ENCODE peak calls at places on chromosomes 6 and 20, in four cellular contexts. One of them, this sample, is unnamed.
A peak's percentile ranks its signal among the peaks of the same experiment; 100 is the strongest.

GRCh38 chr20:63980806-63981728 is at the start of gene PRPF6:
- DNase-seq in NB4: peak; percentile 99
- DNase-seq in RWPE1: peak; percentile 98
- DNase-seq in lower leg skin: peak; percentile 98
- DNase-seq in this sample: peak; percentile 78

GRCh38 chr20:667351-668034 is 8.1 kb downstream of the SCRT2 start:
- DNase-seq in NB4: peak; percentile 73
- DNase-seq in RWPE1: peak; percentile 47
- DNase-seq in lower leg skin: no peak
- DNase-seq in this sample: peak; percentile 58

GRCh38 chr6:42452171-42453026 is 673 bp upstream of the TRERF1 start:
- DNase-seq in lower leg skin: peak; percentile 95
- DNase-seq in RWPE1: peak; percentile 77
- DNase-seq in NB4: peak; percentile 94
- DNase-seq in this sample: no peak

GRCh38 chr6:42441661-42442081 is 10.1 kb downstream of the TRERF1 start:
- DNase-seq in RWPE1: no peak
- DNase-seq in lower leg skin: peak; percentile 39
- DNase-seq in NB4: no peak
- DNase-seq in this sample: no peak

GRCh38 chr6:53309059-53309896 is 39.5 kb downstream of the ELOVL5 start:
- DNase-seq in lower leg skin: no peak
- DNase-seq in NB4: peak; percentile 20
- DNase-seq in RWPE1: no peak
- DNase-seq in this sample: no peak

GRCh38 chr6:6851059-6851658 is 256.6 kb upstream of the RREB1 start:
- DNase-seq in NB4: no peak
- DNase-seq in lower leg skin: no peak
- DNase-seq in RWPE1: peak; percentile 91
- DNase-seq in this sample: no peak

GRCh38 chr6:2215342-2215741 is 30.1 kb downstream of the GMDS start:
- DNase-seq in RWPE1: no peak
- DNase-seq in NB4: peak; percentile 85
- DNase-seq in lower leg skin: no peak
- DNase-seq in this sample: no peak

GRCh38 chr6:134637847-134638438 is 312.0 kb downstream of the ALDH8A1 start:
- DNase-seq in NB4: no peak
- DNase-seq in lower leg skin: no peak
- DNase-seq in RWPE1: no peak
- DNase-seq in this sample: no peak

GRCh38 chr6:127516676-127517273 is 2.4 kb downstream of the MTCL3 start:
- DNase-seq in lower leg skin: no peak
- DNase-seq in NB4: peak; percentile 54
- DNase-seq in RWPE1: peak; percentile 55
- DNase-seq in this sample: no peak

GRCh38 chr6:55980627-55981211 is 105.3 kb upstream of the BMP5 start:
- DNase-seq in RWPE1: peak; percentile 20
- DNase-seq in lower leg skin: no peak
- DNase-seq in NB4: peak; percentile 48
- DNase-seq in this sample: no peak

GRCh38 chr6:111872521-111873177 is 603 bp downstream of the FYN start:
- DNase-seq in RWPE1: no peak
- DNase-seq in lower leg skin: peak; percentile 93
- DNase-seq in NB4: peak; percentile 79
- DNase-seq in this sample: no peak

GRCh38 chr6:15023448-15023847 is 222.4 kb upstream of the JARID2 start:
- DNase-seq in lower leg skin: no peak
- DNase-seq in NB4: peak; percentile 18
- DNase-seq in RWPE1: no peak
- DNase-seq in this sample: no peak

GRCh38 chr6:82511546-82511945 is 147.9 kb downstream of the TPBG start:
- DNase-seq in NB4: no peak
- DNase-seq in lower leg skin: no peak
- DNase-seq in RWPE1: no peak
- DNase-seq in this sample: no peak

GRCh38 chr6:108562503-108562993 is 1.8 kb downstream of the FOXO3 start:
- DNase-seq in NB4: peak; percentile 94
- DNase-seq in lower leg skin: peak; percentile 92
- DNase-seq in RWPE1: peak; percentile 86
- DNase-seq in this sample: no peak

GRCh38 chr6:103191391-103192093 is 1668.2 kb downstream of the HACE1 start:
- DNase-seq in RWPE1: no peak
- DNase-seq in NB4: no peak
- DNase-seq in lower leg skin: no peak
- DNase-seq in this sample: no peak

GRCh38 chr6:34295721-34296120 is 46.9 kb upstream of the SMIM29 start:
- DNase-seq in RWPE1: no peak
- DNase-seq in lower leg skin: no peak
- DNase-seq in NB4: no peak
- DNase-seq in this sample: no peak

GRCh38 chr6:160137989-160138835 is 16.6 kb downstream of the SLC22A1 start:
- DNase-seq in lower leg skin: peak; percentile 85
- DNase-seq in NB4: peak; percentile 63
- DNase-seq in RWPE1: peak; percentile 53
- DNase-seq in this sample: no peak

GRCh38 chr6:1181939-1182338 is 130.0 kb upstream of the FOXQ1 start:
- DNase-seq in NB4: no peak
- DNase-seq in RWPE1: no peak
- DNase-seq in lower leg skin: no peak
- DNase-seq in this sample: no peak

GRCh38 chr6:16243055-16243454 is 4.7 kb downstream of the GMPR start:
- DNase-seq in RWPE1: peak; percentile 79
- DNase-seq in NB4: no peak
- DNase-seq in lower leg skin: no peak
- DNase-seq in this sample: no peak

GRCh38 chr6:156538875-156539660 is 238.1 kb upstream of the ARID1B start:
- DNase-seq in RWPE1: no peak
- DNase-seq in lower leg skin: no peak
- DNase-seq in NB4: no peak
- DNase-seq in this sample: no peak

GRCh38 chr20:46089338-46090094 is at the start of gene NCOA5:
- DNase-seq in NB4: peak; percentile 98
- DNase-seq in RWPE1: peak; percentile 99
- DNase-seq in lower leg skin: peak; percentile 99
- DNase-seq in this sample: peak; percentile 85
- TF ChIP-seq CTCF in NB4: no peak
- TF ChIP-seq CTCF in RWPE1: peak; percentile 48
- TF ChIP-seq CTCF in lower leg skin: no peak
- TF ChIP-seq CTCF in this sample: no peak

GRCh38 chr6:52104979-52105378 is 17.6 kb upstream of the PKHD1 start:
- DNase-seq in lower leg skin: no peak
- DNase-seq in NB4: no peak
- DNase-seq in RWPE1: no peak
- DNase-seq in this sample: no peak
- TF ChIP-seq CTCF in lower leg skin: no peak
- TF ChIP-seq CTCF in NB4: no peak
- TF ChIP-seq CTCF in RWPE1: no peak
- TF ChIP-seq CTCF in this sample: no peak

DNA sequence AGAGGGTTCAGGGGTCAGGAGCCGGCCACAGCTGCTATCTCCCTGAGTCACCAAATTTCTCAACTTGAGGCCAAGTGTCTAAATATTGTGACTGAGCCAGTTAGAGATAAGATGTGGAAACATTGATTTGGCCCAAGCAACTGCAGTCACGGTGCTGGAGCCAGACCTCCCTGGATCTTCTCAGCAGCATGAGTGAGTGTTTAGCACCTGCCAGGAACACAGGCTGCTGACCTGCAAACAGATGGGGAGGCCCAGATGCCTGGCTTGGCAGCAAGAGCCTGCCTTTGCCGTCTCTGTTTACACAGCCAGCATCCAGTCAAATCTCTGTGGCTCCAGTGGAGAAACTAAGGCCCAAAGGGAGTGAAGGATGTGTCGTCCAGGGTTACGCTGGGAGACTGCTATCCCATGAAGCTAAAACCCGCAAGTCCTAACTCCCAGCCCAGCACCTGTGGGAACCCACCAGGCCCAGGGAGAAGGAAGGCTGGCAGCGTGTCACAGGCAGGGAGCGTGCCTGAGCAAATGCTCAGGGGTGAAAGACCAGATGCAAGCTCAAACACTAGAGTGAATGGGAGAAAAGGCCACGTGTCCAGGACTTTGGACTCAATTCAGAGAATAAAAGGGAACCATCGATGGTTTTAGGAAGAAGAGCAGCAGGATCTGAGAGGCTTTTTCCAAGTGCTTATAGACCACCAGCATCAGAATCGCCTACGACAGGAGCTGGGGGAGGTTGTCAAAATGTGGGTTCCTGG is 15.9 kb upstream of the PTGIS start:
- DNase-seq in lower leg skin: peak; percentile 89
- DNase-seq in RWPE1: peak; percentile 64
- DNase-seq in NB4: peak; percentile 71
- DNase-seq in this sample: no peak
- TF ChIP-seq CTCF in lower leg skin: no peak
- TF ChIP-seq CTCF in RWPE1: no peak
- TF ChIP-seq CTCF in NB4: no peak
- TF ChIP-seq CTCF in this sample: no peak

DNA sequence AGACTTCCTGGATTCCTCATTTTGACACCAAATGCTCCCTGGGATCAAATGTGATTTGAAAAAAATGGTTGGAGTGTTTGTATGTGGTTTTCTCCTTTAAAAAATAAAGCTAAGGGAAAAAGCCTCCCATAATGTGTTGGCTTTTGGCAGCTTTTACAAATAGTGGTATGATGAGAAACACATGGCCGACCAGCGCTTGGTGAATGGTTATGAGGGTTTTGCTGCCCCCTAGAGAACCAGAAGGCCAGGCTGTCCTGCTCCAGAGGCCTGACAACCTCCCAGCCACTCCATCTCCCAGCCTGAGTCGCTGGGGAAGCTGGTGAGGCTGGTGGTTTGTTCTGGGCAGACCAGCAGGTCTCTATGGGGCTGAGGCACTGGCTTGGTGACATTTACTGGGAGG is 69.3 kb downstream of the CLIC5 start:
- DNase-seq in NB4: peak; percentile 45
- DNase-seq in lower leg skin: no peak
- DNase-seq in RWPE1: no peak
- DNase-seq in this sample: no peak
- TF ChIP-seq CTCF in NB4: peak; percentile 25
- TF ChIP-seq CTCF in lower leg skin: no peak
- TF ChIP-seq CTCF in RWPE1: no peak
- TF ChIP-seq CTCF in this sample: no peak

DNA sequence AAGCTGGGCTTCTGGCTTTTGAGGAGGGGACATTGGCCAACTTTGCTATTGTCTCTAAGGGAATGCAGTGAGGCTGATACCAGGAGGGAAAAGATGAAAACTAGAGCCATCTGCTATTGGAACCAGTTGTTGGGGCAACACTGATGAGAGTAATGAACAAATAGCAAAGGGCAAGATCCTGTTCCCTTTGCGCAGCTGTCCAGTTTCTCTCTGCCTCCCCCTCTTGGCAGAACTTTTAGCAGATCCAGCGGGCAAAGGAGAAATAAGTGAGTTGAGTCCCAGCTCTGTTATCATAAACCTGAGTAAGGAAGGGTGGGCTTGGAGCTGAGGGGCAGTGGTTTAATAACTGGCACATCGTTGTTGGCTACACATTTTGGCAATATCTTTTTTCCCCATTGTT is 126.8 kb downstream of the AKAP7 start:
- DNase-seq in lower leg skin: no peak
- DNase-seq in NB4: peak; percentile 12
- DNase-seq in RWPE1: no peak
- DNase-seq in this sample: no peak
- TF ChIP-seq CTCF in lower leg skin: no peak
- TF ChIP-seq CTCF in NB4: peak; percentile 24
- TF ChIP-seq CTCF in RWPE1: no peak
- TF ChIP-seq CTCF in this sample: no peak

GRCh38 chr20:46267108-46267820 is 41.0 kb downstream of the CDH22 start:
- DNase-seq in lower leg skin: no peak
- DNase-seq in NB4: no peak
- DNase-seq in RWPE1: no peak
- DNase-seq in this sample: no peak

GRCh38 chr20:46265539-46265938 is 42.8 kb downstream of the CDH22 start:
- DNase-seq in NB4: no peak
- DNase-seq in RWPE1: no peak
- DNase-seq in lower leg skin: no peak
- DNase-seq in this sample: no peak

GRCh38 chr20:46269372-46269771 is 38.9 kb downstream of the CDH22 start:
- DNase-seq in NB4: no peak
- DNase-seq in RWPE1: no peak
- DNase-seq in lower leg skin: no peak
- DNase-seq in this sample: no peak

GRCh38 chr20:46268662-46269061 is 39.6 kb downstream of the CDH22 start:
- DNase-seq in NB4: no peak
- DNase-seq in RWPE1: no peak
- DNase-seq in lower leg skin: no peak
- DNase-seq in this sample: no peak

DNA sequence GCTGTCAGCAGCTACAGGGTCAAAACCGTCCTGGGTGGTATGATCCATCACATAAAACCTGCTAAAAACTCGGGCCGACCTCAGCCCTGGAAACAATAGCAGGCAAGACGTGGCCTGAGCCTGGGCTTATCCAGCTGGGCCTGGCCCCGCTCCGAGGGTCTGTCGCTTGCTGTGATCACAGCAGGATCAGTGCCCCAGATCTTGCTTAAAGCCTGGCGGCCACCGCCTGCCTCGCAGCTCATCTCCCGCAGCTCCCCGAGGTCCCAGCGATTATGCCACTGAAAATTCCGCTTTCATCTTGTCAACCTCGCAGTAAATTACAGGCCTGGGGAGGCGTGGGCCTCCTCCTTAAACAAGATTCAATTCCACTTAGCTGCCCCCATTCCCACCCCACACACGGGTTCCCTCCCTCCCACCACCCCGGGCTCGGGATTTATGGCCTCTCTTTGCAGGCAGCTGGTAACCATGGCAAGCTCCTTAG is 40.1 kb downstream of the CDH22 start:
- DNase-seq in lower leg skin: no peak
- DNase-seq in NB4: no peak
- DNase-seq in RWPE1: no peak
- DNase-seq in this sample: no peak
- TF ChIP-seq CTCF in lower leg skin: no peak
- TF ChIP-seq CTCF in NB4: no peak
- TF ChIP-seq CTCF in RWPE1: no peak
- TF ChIP-seq CTCF in this sample: no peak

GRCh38 chr6:40877362-40877761 is 161.7 kb downstream of the UNC5CL start:
- DNase-seq in lower leg skin: no peak
- DNase-seq in RWPE1: peak; percentile 55
- DNase-seq in NB4: no peak
- DNase-seq in this sample: no peak

GRCh38 chr6:40879169-40879568 is 159.9 kb downstream of the UNC5CL start:
- DNase-seq in NB4: no peak
- DNase-seq in lower leg skin: no peak
- DNase-seq in RWPE1: no peak
- DNase-seq in this sample: no peak

GRCh38 chr6:40876336-40876735 is 162.7 kb downstream of the UNC5CL start:
- DNase-seq in lower leg skin: no peak
- DNase-seq in RWPE1: no peak
- DNase-seq in NB4: no peak
- DNase-seq in this sample: no peak

GRCh38 chr6:40874495-40874894 is 164.5 kb downstream of the UNC5CL start:
- DNase-seq in NB4: peak; percentile 33
- DNase-seq in RWPE1: no peak
- DNase-seq in lower leg skin: no peak
- DNase-seq in this sample: no peak
- TF ChIP-seq CTCF in NB4: peak; percentile 26
- TF ChIP-seq CTCF in RWPE1: no peak
- TF ChIP-seq CTCF in lower leg skin: no peak
- TF ChIP-seq CTCF in this sample: no peak

This sample was measured in omental fat pad.